ENCODE peak calls at places on chromosome 9, in eight cellular contexts. J is psoas muscle, M is K562, L is testis, G is lower lobe of right lung, I is stomach, P is left ventricle myocardium inferior, V is IMR-90. Y is an unnamed sample.

GRCh38 chr9:95584176-95584575 is 67.4 kb upstream of the PTCH1 start:
- DNase-seq in G (no peak), P (no peak), M (no peak), V (no peak), J (no peak), I (no peak), L (peak; percentile 37), Y (peak; percentile 20)

GRCh38 chr9:136629879-136630661 is 32.6 kb upstream of the EGFL7 start:
- DNase-seq in G (peak; percentile 82), L (peak; percentile 61), P (peak; percentile 54), V (peak; percentile 24), I (peak; percentile 74), J (no peak), M (peak; percentile 70), Y (peak; percentile 80)

GRCh38 chr9:21153688-21154608 is 12.3 kb upstream of the IFNW1 start:
- DNase-seq in M (no peak), J (no peak), G (peak; percentile 38), V (peak; percentile 1), L (no peak), I (no peak), P (no peak), Y (peak; percentile 13)

GRCh38 chr9:87259543-87259942 is 238.1 kb upstream of the DAPK1 start:
- DNase-seq in I (no peak), G (no peak), L (no peak), J (no peak), M (no peak), P (no peak), V (no peak), Y (no peak)

GRCh38 chr9:16871358-16872151 is 1.1 kb upstream of the BNC2 start:
- DNase-seq in I (peak; percentile 35), G (peak; percentile 69), J (peak; percentile 63), V (peak; percentile 88), M (no peak), P (peak; percentile 60), L (peak; percentile 59), Y (peak; percentile 50)

GRCh38 chr9:21096172-21096900 is 18.6 kb upstream of the IFNB1 start:
- DNase-seq in L (no peak), I (no peak), V (peak; percentile 61), G (no peak), P (no peak), M (no peak), J (no peak), Y (no peak)

GRCh38 chr9:133921866-133922265 is 70.3 kb downstream of the VAV2 start:
- DNase-seq in I (no peak), J (no peak), P (no peak), L (no peak), V (no peak), G (no peak), M (no peak), Y (no peak)

GRCh38 chr9:116020801-116021200 is 132.8 kb upstream of the PAPPA start:
- DNase-seq in L (no peak), G (no peak), J (no peak), M (no peak), V (peak; percentile 19), P (no peak), I (no peak), Y (no peak)

GRCh38 chr9:99416007-99416406 is 193.9 kb downstream of the SEC61B start:
- DNase-seq in J (no peak), P (no peak), V (peak; percentile 36), G (no peak), L (no peak), I (no peak), M (no peak), Y (no peak)

GRCh38 chr9:76894198-76894597 is 11.7 kb downstream of the PRUNE2 start:
- DNase-seq in M (peak; percentile 3), V (no peak), L (no peak), I (no peak), G (no peak), J (no peak), P (no peak), Y (no peak)

GRCh38 chr9:70255521-70255920 is 3.3 kb upstream of the SMC5 start:
- DNase-seq in P (no peak), G (no peak), I (no peak), V (peak; percentile 45), J (no peak), M (no peak), L (no peak), Y (no peak)

GRCh38 chr9:24041294-24041693 is 215.3 kb upstream of the ELAVL2 start:
- DNase-seq in M (no peak), V (no peak), I (no peak), P (no peak), J (no peak), G (no peak), L (no peak), Y (no peak)

GRCh38 chr9:26809795-26810194 is 82.8 kb downstream of the CAAP1 start:
- DNase-seq in P (no peak), M (no peak), V (peak; percentile 58), L (no peak), G (no peak), J (no peak), I (no peak), Y (no peak)

GRCh38 chr9:14212116-14212515 is 101.8 kb downstream of the NFIB start:
- DNase-seq in L (no peak), V (peak; percentile 73), M (no peak), G (no peak), I (no peak), P (no peak), J (no peak), Y (no peak)

GRCh38 chr9:88661759-88662158 is 126.8 kb downstream of the NXNL2 start:
- DNase-seq in J (no peak), G (no peak), P (no peak), L (no peak), V (no peak), M (no peak), I (no peak), Y (no peak)

GRCh38 chr9:73037613-73038012 is 84.8 kb upstream of the ALDH1A1 start:
- DNase-seq in J (no peak), L (no peak), V (no peak), I (no peak), P (no peak), G (no peak), M (no peak), Y (no peak)

GRCh38 chr9:81671880-81672280 is 17.5 kb downstream of the TLE1 start:
- DNase-seq in P (peak; percentile 87), L (peak; percentile 89), M (no peak), J (peak; percentile 79), I (peak; percentile 78), V (peak; percentile 70), G (peak; percentile 65), Y (peak; percentile 28)

DNA sequence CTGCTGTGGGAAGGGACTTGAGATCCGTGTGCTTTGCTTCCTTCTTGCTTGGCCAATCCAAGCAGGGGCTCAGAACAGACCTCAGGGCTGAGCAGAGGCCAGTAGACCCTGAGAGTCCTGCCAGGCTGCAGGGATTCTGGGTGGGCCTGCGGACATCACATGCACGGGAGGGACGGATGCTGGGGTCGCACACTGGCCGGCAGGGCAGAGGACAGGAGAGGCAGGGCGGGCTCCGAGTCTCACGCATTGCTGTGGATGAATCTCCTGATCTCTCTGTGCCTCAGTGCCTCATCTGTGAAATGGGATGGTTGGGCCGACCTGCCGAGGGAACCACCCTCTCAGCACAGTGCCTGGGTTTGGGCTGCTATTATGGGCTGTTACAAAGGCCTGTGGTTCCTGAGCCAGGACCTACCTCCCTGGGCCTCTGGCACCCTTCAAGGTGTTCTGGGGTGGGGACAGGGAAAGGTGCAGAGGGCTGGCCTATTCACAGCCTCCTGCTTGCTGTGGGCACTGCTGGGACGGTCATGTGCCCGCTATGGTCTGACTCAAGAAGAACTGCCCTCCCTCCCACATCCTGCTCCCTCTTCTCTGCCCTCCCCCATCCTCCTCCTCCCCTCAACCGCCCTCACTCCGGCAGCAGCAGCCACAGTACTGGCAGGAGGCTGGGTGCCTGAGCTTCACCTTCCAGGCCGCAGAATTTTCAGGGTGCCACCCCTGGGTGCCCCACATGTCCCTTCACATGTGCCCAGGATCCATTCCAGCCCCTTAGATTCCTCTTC is 43.3 kb downstream of the NCS1 start:
- DNase-seq in J (no peak), L (no peak), M (no peak), I (no peak), G (no peak), P (no peak), V (peak; percentile 56), Y (no peak)
- H3K4me1 ChIP-seq in J (no peaks in the 10 kb centered on the region), L (peaks cover 5% of the 10 kb centered on the region), M (peaks cover 43% of the 10 kb centered on the region), I (peaks cover 59% of the 10 kb centered on the region), G (no peaks in the 10 kb centered on the region), P (peaks cover 2% of the 10 kb centered on the region), V (peaks cover 28% of the 10 kb centered on the region), Y (peaks cover 6% of the 10 kb centered on the region)

DNA sequence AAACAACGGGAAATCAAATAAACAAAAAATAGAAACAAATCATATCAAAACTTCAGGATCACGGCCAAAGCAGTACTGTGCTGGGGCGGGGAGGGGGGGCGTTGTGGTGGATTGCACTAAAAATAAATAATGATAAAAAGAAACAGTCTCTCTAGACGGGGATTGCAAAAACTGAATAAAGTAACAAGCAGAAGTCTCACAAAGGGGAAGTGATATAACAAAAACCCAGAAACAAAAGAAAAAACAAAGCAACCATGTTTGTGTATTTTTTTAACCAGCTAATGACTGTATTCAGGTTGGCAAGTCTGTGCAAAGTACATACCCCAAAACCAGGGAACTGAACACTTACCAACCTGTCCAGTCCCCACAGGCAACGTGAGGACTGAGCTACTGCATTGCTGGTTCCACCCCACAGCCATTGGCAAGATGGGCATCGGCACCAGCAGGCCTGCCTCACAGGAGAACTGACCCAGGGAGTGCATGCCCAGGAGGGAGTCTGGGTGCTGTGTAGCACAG is 24.1 kb downstream of the BICD2 start:
- DNase-seq in V (no peak), P (no peak), M (no peak), L (no peak), I (no peak), G (no peak), J (no peak), Y (no peak)
- H3K27ac ChIP-seq in V (peak overlapping the region; percentile 63), P (peak overlapping the region; percentile 80), M (no peak overlapping the region), L (no peak overlapping the region), I (no peak overlapping the region), G (peak overlapping the region; percentile 63), J (peak overlapping the region; percentile 59), Y (peak overlapping the region; percentile 31)

GRCh38 chr9:37984672-37985611 is 81.0 kb upstream of the SLC25A51 start:
- DNase-seq in L (no peak), G (no peak), J (peak; percentile 33), V (peak; percentile 72), P (peak; percentile 40), I (no peak), M (peak; percentile 88), Y (no peak)
- TF ChIP-seq CTCF in L (no peak), G (no peak), J (no peak), V (no peak), P (peak; percentile 22), I (no peak), M (no peak), Y (no peak)

GRCh38 chr9:120891255-120891954 is 14.4 kb upstream of the PHF19 start:
- DNase-seq in J (no peak), G (no peak), M (peak; percentile 66), P (no peak), V (peak; percentile 50), I (no peak), L (no peak), Y (no peak)
- H3K4me1 ChIP-seq in J (no peaks in the 10 kb centered on the region), G (peaks cover 25% of the 10 kb centered on the region), M (peaks cover 27% of the 10 kb centered on the region), P (peaks cover 16% of the 10 kb centered on the region), V (no peaks in the 10 kb centered on the region), I (peaks cover 30% of the 10 kb centered on the region), L (peaks cover 14% of the 10 kb centered on the region), Y (peaks cover 23% of the 10 kb centered on the region)

DNA sequence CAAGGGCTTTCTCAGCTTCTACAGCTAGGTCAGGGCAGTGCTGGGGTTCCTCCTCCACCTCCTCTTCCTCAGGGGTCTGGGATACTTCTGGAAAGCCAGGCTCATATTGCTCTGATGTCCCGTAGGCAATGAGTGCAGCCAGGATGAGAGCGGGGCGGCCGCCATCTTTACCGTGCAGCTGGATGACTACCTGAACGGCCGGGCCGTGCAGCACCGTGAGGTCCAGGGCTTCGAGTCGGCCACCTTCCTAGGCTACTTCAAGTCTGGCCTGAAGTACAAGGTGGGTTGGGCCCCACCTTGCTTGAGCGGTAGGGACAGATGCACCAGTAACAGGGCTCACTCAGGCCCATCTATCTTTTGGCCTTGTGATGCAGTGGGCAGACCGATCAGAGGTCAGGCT is 34.8 kb downstream of the GSN start:
- DNase-seq in L (no peak), I (no peak), V (no peak), J (no peak), G (no peak), P (no peak), M (no peak), Y (no peak)
- H3K27ac ChIP-seq in L (no peak overlapping the region), I (peak overlapping the region; percentile 14), V (no peak overlapping the region), J (peak overlapping the region; percentile 9), G (peak overlapping the region; percentile 31), P (peak overlapping the region; percentile 98), M (no peak overlapping the region), Y (no peak overlapping the region)

Y was measured in hepatocyte.